ENCODE peak calls at places on chromosomes 11 and 22, in four cellular contexts. One of them, this sample, is unnamed. For H3K4me1, the result is how much of the 10 kb centered on the place peaks cover.

GRCh38 chr11:86608251-86608799 is 64.1 kb downstream of the ME3 start:
- DNase-seq in HCT116: peak
- DNase-seq in H1: peak
- DNase-seq in A673: peak
- DNase-seq in this sample: no peak

GRCh38 chr11:76602431-76602861 is 68.1 kb downstream of the LRRC32 start:
- DNase-seq in H1: peak
- DNase-seq in A673: no peak
- DNase-seq in HCT116: no peak
- DNase-seq in this sample: no peak

GRCh38 chr11:69010361-69010891 is 2.6 kb downstream of the MRGPRF start:
- DNase-seq in HCT116: no peak
- DNase-seq in A673: no peak
- DNase-seq in H1: no peak
- DNase-seq in this sample: no peak

GRCh38 chr11:28343304-28344233 is 235.4 kb downstream of the METTL15 start:
- DNase-seq in HCT116: peak
- DNase-seq in H1: no peak
- DNase-seq in A673: peak
- DNase-seq in this sample: no peak

GRCh38 chr11:116384407-116384806 is 388.4 kb downstream of the BUD13 start:
- DNase-seq in H1: no peak
- DNase-seq in HCT116: no peak
- DNase-seq in A673: no peak
- DNase-seq in this sample: no peak

GRCh38 chr11:7981758-7982157 is 5.4 kb upstream of the EIF3F start:
- DNase-seq in HCT116: no peak
- DNase-seq in A673: no peak
- DNase-seq in H1: no peak
- DNase-seq in this sample: no peak

GRCh38 chr11:59273008-59273841 is 60.5 kb upstream of the MPEG1 start:
- DNase-seq in H1: no peak
- DNase-seq in HCT116: no peak
- DNase-seq in A673: no peak
- DNase-seq in this sample: no peak

GRCh38 chr22:37892566-37893338 is 13.3 kb upstream of the MICALL1 start:
- DNase-seq in HCT116: no peak
- DNase-seq in H1: no peak
- DNase-seq in A673: no peak
- DNase-seq in this sample: peak

GRCh38 chr11:102154806-102155205 is 44.6 kb downstream of the YAP1 start:
- DNase-seq in HCT116: no peak
- DNase-seq in H1: no peak
- DNase-seq in A673: no peak
- DNase-seq in this sample: no peak

GRCh38 chr22:17753401-17753989 is 20.8 kb downstream of the BID start:
- DNase-seq in HCT116: no peak
- DNase-seq in H1: no peak
- DNase-seq in A673: no peak
- DNase-seq in this sample: no peak

GRCh38 chr11:36818410-36818809 is 220.4 kb upstream of the RAG2 start:
- DNase-seq in HCT116: peak
- DNase-seq in A673: peak
- DNase-seq in H1: peak
- DNase-seq in this sample: no peak

GRCh38 chr11:119726585-119727522 is 2.1 kb downstream of the NECTIN1 start:
- DNase-seq in H1: peak
- DNase-seq in A673: no peak
- DNase-seq in HCT116: no peak
- DNase-seq in this sample: no peak

GRCh38 chr11:105609832-105610781 is at the start of gene GRIA4:
- DNase-seq in A673: peak
- DNase-seq in HCT116: no peak
- DNase-seq in H1: peak
- DNase-seq in this sample: peak

GRCh38 chr11:6655790-6656580 is at the start of gene DCHS1:
- DNase-seq in H1: peak
- DNase-seq in A673: peak
- DNase-seq in HCT116: no peak
- DNase-seq in this sample: peak

GRCh38 chr11:16606784-16607674 is 131.4 kb upstream of the C11orf58 start:
- DNase-seq in H1: peak
- DNase-seq in A673: peak
- DNase-seq in HCT116: no peak
- DNase-seq in this sample: no peak

GRCh38 chr11:62122076-62122475 is 1.7 kb upstream of the INCENP start:
- DNase-seq in H1: no peak
- DNase-seq in A673: peak
- DNase-seq in HCT116: peak
- DNase-seq in this sample: no peak

GRCh38 chr11:66251811-66252210 is 16.6 kb upstream of the RAB1B start:
- DNase-seq in HCT116: no peak
- DNase-seq in A673: no peak
- DNase-seq in H1: no peak
- DNase-seq in this sample: no peak

GRCh38 chr22:26568207-26568706 is 21.7 kb downstream of the TPST2 start:
- DNase-seq in HCT116: no peak
- DNase-seq in A673: peak
- DNase-seq in H1: no peak
- DNase-seq in this sample: no peak

GRCh38 chr11:112588252-112588668 is 327.6 kb upstream of the PLET1 start:
- DNase-seq in H1: no peak
- DNase-seq in HCT116: peak
- DNase-seq in A673: peak
- DNase-seq in this sample: no peak

GRCh38 chr22:31733580-31734079 is 16.3 kb downstream of the PRR14L start:
- DNase-seq in HCT116: no peak
- DNase-seq in H1: no peak
- DNase-seq in A673: no peak
- DNase-seq in this sample: no peak

GRCh38 chr22:19748991-19749665 is 11.4 kb upstream of the TBX1 start:
- DNase-seq in H1: no peak
- DNase-seq in A673: no peak
- DNase-seq in HCT116: no peak
- DNase-seq in this sample: no peak

GRCh38 chr11:128582496-128583366 is 4.6 kb downstream of the ETS1 start:
- DNase-seq in HCT116: no peak
- DNase-seq in H1: no peak
- DNase-seq in A673: no peak
- DNase-seq in this sample: no peak

DNA sequence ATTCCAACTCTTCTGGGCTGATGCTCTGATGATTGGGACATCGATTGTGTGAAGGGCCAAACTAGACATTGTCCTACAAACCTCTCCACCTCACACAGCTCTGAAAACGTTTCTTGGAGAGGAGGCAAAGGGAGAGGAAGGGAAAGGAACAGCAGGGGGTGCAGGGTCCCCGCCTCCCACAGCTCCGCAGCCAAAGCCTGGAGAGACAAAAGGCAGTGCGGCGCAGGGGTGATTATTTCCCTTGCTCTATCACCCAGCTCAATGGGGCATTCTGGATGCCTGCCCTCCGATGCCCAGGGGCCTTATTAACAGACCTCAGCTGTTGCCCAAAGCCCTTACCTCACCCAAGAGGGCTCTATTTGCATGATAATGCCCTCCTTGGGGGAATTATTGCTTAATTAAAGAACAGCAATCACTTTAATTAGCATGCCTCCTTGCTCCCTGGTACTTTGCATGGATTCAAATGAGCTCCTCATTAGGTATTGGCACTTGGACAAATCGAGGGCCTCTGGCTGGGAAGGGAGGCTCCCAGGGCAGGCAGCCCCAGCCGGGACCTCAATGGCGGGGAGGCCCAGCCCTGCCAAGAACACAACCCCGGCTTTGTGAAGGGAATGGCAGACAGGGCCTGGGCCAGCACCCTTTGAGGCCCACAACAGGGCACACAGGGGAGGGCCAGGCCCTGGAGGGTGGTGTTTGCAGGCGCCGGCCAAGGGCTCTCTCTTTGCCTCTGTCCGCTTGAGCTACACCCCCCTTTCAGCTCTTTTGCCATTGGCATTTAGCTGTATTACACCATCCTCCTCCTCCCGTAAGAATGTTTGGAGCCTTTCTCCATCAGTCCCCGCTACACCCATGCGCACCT is 19.8 kb upstream of the CDON start:
- DNase-seq in H1: peak
- DNase-seq in HCT116: no peak
- DNase-seq in A673: peak
- DNase-seq in this sample: no peak
- H3K4me1 ChIP-seq in H1: under half
- H3K4me1 ChIP-seq in HCT116: under half
- H3K4me1 ChIP-seq in A673: under half
- H3K4me1 ChIP-seq in this sample: under half

GRCh38 chr11:94873910-94874575 is 99.3 kb downstream of the CWC15 start:
- DNase-seq in A673: no peak
- DNase-seq in HCT116: no peak
- DNase-seq in H1: no peak
- DNase-seq in this sample: no peak

GRCh38 chr11:94876222-94876621 is 97.1 kb downstream of the CWC15 start:
- DNase-seq in H1: no peak
- DNase-seq in HCT116: no peak
- DNase-seq in A673: no peak
- DNase-seq in this sample: no peak

GRCh38 chr11:94879006-94879405 is 94.3 kb downstream of the CWC15 start:
- DNase-seq in A673: no peak
- DNase-seq in HCT116: no peak
- DNase-seq in H1: no peak
- DNase-seq in this sample: no peak

GRCh38 chr11:94877446-94878200 is 95.7 kb downstream of the CWC15 start:
- DNase-seq in HCT116: no peak
- DNase-seq in H1: no peak
- DNase-seq in A673: no peak
- DNase-seq in this sample: no peak

DNA sequence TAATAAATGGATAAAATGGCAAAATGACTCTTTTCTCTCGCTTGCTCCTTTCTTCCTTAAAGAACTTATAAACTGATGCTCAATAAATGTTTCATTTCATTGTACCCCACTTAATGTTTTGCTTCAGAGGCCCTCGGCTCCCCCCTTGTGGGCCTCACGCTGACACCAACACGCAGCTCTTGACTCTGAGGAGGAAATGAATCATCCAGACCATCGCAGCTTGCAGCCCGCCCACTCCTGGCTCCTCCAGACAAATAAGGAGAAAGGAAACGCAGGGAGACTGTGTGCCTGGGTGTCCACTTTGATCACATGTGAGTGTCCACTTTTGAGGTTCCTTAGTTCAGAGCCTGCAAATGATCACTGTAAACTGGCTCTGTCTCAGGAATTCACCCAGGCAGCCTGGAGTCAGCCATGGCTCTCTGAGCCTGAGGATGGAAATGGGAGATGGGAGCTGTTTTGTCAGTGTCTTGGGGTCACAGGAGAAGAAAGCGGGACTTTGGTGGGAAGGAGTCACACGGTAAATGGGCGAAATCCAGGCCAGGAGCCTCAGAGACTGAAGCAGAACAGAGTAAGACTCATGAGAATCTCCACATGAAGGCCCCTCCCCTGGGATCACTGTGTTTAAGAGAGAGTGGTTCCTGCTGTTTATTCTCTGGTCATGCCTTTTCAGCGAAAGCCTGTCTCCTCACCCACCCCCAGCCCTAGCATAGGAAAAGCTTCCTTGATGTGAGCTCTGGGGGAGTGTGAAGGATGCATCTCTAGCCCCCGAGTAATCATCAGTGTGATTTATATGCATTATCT is 96.5 kb downstream of the CWC15 start:
- DNase-seq in HCT116: peak
- DNase-seq in H1: no peak
- DNase-seq in A673: peak
- DNase-seq in this sample: peak
- TF ChIP-seq CTCF in HCT116: peak
- TF ChIP-seq CTCF in H1: no peak
- TF ChIP-seq CTCF in A673: peak
- TF ChIP-seq CTCF in this sample: peak

DNA sequence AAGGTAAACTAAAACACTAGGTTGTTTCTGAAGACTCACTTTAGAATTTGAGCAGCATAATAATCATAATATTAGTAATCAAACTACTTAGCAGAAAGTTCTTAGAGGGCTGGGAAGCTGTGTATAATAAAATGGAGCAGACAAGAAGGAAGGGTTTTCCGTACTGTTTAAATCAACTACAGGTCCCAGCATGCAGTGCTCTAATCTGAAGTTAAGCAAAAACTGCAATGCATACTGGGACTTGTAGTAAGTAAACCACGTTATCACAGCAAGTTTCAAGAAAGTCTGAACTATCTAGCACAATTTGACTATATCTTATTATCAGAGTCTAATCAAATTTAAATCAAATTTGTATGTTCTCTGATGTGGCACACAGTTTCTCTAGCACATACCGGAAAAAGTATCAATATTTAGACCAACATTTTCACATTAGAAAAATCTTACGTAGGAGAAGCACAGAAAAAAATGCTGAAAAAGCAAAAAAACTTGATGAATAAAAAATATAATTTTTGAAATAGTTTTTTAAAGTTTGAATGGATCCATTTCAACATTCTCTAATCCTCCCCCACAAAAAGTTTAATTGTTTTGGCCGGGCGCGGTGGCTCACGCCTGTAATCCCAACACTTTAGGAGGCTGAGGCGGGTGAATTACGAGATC is 8.2 kb downstream of the PHF21A start:
- DNase-seq in HCT116: peak
- DNase-seq in A673: peak
- DNase-seq in H1: no peak
- DNase-seq in this sample: no peak
- H3K4me1 ChIP-seq in HCT116: under half
- H3K4me1 ChIP-seq in A673: under half
- H3K4me1 ChIP-seq in H1: under half
- H3K4me1 ChIP-seq in this sample: under half

DNA sequence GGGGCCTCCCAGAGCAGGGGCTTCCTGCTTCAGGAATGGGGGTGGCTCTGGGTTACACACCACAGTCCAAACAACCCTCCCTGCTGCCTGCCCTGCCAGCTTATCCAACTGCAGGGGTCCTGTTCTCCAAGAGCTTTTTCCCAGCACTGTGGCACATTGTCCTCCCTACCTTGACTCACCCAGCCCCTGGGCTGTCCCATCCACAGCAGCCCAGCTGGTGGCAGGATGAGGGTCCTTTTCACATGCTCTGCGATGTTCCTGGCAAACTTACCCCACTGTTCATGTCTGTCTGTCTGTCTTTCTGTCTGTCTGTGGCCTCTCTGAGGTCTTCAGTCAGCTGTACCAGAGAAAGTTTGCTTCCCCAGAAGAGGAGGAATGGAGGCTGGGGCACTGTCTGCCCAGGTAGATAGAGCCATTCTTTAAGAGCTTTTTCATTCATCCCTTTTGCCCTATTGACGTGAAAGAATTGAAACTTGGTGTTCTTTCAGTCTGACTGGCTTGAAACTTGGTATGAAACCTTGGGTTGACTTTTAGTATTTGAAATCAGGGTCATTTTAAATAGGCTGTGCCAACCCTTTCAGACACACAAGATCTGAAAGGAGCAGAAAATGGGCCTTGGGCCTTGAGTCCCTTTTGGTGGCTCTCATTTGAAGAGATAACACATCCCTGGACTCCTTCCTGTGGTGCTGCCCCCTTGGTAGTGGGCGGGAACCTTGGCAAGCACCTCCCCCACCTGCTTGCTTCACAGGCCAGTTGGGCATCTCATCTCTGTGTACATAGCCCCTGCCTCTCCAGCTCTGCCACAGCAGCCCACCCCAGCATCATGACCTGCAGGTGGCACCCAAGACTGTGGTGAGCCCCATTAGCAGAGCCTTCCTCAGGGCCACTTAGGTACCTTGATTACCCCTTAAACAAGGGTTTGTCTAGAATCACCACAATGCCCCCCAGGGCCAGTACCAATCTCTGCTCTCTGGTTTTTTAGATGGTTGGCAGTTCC is 74.6 kb upstream of the SUSD2 start:
- DNase-seq in A673: peak
- DNase-seq in H1: peak
- DNase-seq in HCT116: no peak
- DNase-seq in this sample: no peak
- TF ChIP-seq CTCF in A673: peak
- TF ChIP-seq CTCF in H1: peak
- TF ChIP-seq CTCF in HCT116: no peak
- TF ChIP-seq CTCF in this sample: peak

This sample was measured in ascending aorta.